ENCODE peak calls at places on chromosome X, in nine cellular contexts. T, S, Q, P, D, H, X, G and A are unnamed samples.

GRCh38 chrX:29043751-29044150 is 456.5 kb downstream of the IL1RAPL1 start:
- DNase-seq in T (no peak), S (no peak), Q (no peak), P (no peak), D (no peak), H (no peak), X (no peak), G (no peak), A (no peak)

GRCh38 chrX:101429934-101430333 is 21.9 kb downstream of the HNRNPH2 start:
- DNase-seq in T (no peak), S (no peak), Q (no peak), P (no peak), D (no peak), H (no peak), X (no peak), G (peak; percentile 61), A (no peak)

GRCh38 chrX:47643926-47644325 is 6.4 kb downstream of the ELK1 start:
- DNase-seq in T (no peak), S (no peak), Q (no peak), P (no peak), D (no peak), H (no peak), X (no peak), G (peak; percentile 41), A (no peak)

GRCh38 chrX:19127649-19128168 is 5.4 kb upstream of the ADGRG2 start:
- DNase-seq in T (no peak), S (no peak), Q (no peak), P (no peak), D (peak; percentile 18), H (peak; percentile 22), X (no peak), G (no peak), A (no peak)

GRCh38 chrX:12865359-12865758 is 1.5 kb upstream of the TLR7 start:
- DNase-seq in T (peak; percentile 6), S (no peak), Q (no peak), P (no peak), D (no peak), H (no peak), X (no peak), G (no peak), A (no peak)

GRCh38 chrX:40108959-40109287 is 11.2 kb upstream of the BCOR start:
- DNase-seq in T (peak; percentile 85), S (peak; percentile 60), Q (peak; percentile 89), P (peak; percentile 93), D (peak; percentile 74), H (peak; percentile 83), X (peak; percentile 79), G (peak; percentile 85), A (no peak)

GRCh38 chrX:96563663-96564062 is 121.0 kb upstream of the DIAPH2 start:
- DNase-seq in T (peak; percentile 4), S (no peak), Q (no peak), P (no peak), D (no peak), H (no peak), X (no peak), G (peak; percentile 70), A (no peak)

GRCh38 chrX:105653891-105654290 is 168.4 kb upstream of the NRK start:
- DNase-seq in T (no peak), S (no peak), Q (no peak), P (no peak), D (no peak), H (no peak), X (no peak), G (no peak), A (no peak)

GRCh38 chrX:1493877-1494510 is 41.3 kb upstream of the ASMTL start:
- DNase-seq in T (peak; percentile 21), S (no peak), Q (peak; percentile 50), P (no peak), D (no peak), H (peak; percentile 24), X (no peak), G (no peak), A (no peak)

GRCh38 chrX:68238568-68238967 is 194.7 kb downstream of the OPHN1 start:
- DNase-seq in T (no peak), S (no peak), Q (no peak), P (no peak), D (no peak), H (no peak), X (peak; percentile 13), G (peak; percentile 7), A (no peak)

GRCh38 chrX:68746988-68747387 is 81.8 kb upstream of the EFNB1 start:
- DNase-seq in T (no peak), S (no peak), Q (no peak), P (peak; percentile 21), D (no peak), H (no peak), X (no peak), G (no peak), A (no peak)

GRCh38 chrX:38669425-38669824 is 108.1 kb downstream of the TSPAN7 start:
- DNase-seq in T (no peak), S (peak; percentile 7), Q (no peak), P (no peak), D (no peak), H (no peak), X (no peak), G (no peak), A (no peak)

DNA sequence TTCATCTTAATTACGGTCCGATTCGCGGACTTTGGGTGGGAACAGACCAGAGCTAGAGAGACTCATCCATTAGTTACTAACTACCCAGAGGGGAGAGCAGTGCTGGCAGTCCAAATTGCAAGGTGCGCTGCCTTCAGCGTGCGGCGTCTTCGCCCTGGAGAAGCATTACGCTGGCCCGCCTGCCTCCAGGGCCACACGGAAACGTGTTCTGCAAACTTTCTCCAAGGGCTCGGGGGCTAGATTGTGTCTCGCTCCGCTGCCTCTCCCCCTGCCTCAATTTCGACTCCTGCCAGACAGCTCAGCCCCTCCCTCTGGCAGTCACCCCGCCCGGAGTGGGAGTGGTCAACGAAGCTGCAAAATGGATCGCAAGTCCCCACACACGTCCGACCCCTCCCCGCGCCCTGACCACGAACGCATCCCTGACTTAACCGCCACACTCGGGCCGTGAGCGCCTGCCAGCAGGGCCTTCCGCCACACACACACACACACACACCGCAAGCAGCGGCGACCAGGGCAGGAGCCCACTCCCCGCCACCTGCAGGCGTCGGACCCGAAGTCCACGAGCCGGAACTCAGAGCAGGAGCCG is 47.0 kb upstream of the NKAP start:
- DNase-seq in T (peak; percentile 26), S (no peak), Q (no peak), P (no peak), D (no peak), H (no peak), X (no peak), G (no peak), A (no peak)
- H3K27me3 ChIP-seq in T (no peaks in the 10 kb centered on the region), S (peaks cover 52% of the 10 kb centered on the region), Q (peaks cover 55% of the 10 kb centered on the region), P (peaks cover 38% of the 10 kb centered on the region), D (peaks cover 99% of the 10 kb centered on the region), H (peaks cover 26% of the 10 kb centered on the region), X (peaks cover 27% of the 10 kb centered on the region), G (peaks cover 28% of the 10 kb centered on the region), A (peaks cover 4% of the 10 kb centered on the region)

GRCh38 chrX:100407784-100408642 is 2.1 kb downstream of the PCDH19 start:
- DNase-seq in T (no peak), S (no peak), Q (no peak), P (no peak), D (no peak), H (no peak), X (no peak), G (no peak), A (no peak)

GRCh38 chrX:100408643-100409315 is 1.3 kb downstream of the PCDH19 start:
- DNase-seq in T (no peak), S (no peak), Q (no peak), P (no peak), D (no peak), H (no peak), X (no peak), G (no peak), A (no peak)

GRCh38 chrX:100407147-100407783 is 2.8 kb downstream of the PCDH19 start:
- DNase-seq in T (no peak), S (no peak), Q (no peak), P (no peak), D (no peak), H (no peak), X (no peak), G (no peak), A (no peak)

GRCh38 chrX:100409316-100410082 is 574 bp downstream of the PCDH19 start:
- DNase-seq in T (no peak), S (no peak), Q (no peak), P (no peak), D (no peak), H (no peak), X (no peak), G (no peak), A (no peak)

GRCh38 chrX:100404851-100405250 is 5.2 kb downstream of the PCDH19 start:
- DNase-seq in T (no peak), S (no peak), Q (no peak), P (no peak), D (no peak), H (no peak), X (no peak), G (no peak), A (no peak)
- H3K27me3 ChIP-seq in T (no peaks in the 10 kb centered on the region), S (peaks cover 35% of the 10 kb centered on the region), Q (peaks cover 16% of the 10 kb centered on the region), P (peaks cover 33% of the 10 kb centered on the region), D (peaks cover 81% of the 10 kb centered on the region), H (peaks cover 82% of the 10 kb centered on the region), X (no peaks in the 10 kb centered on the region), G (peaks cover 4% of the 10 kb centered on the region), A (peaks cover 3% of the 10 kb centered on the region)

DNA sequence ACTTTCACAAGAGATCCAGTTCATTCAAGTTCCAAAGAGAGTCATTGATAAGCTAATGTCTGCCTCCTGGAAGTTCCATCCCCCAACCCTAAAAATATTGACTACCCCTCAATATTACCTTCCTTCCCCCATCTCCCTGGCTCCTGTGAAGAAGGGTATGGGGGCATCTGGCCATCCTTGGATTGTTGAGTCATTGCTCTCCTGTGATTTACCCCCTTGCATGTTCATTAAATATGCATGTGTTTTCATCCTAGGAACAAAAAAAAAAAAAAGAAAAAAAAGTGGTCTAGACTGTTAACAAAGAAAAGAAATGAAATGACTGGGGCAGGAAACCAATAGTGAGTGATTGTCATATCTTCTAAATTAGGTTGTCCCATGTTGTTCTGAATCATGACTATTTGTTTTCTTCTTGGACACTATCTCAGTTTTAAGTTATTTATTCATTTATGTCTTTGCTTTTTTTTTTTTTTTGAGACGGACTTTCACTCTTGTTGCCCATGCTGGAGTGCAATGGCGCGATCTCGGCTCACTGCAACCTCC is 51.9 kb upstream of the HUWE1 start:
- DNase-seq in T (no peak), S (no peak), Q (no peak), P (no peak), D (no peak), H (no peak), X (no peak), G (no peak), A (no peak)
- H3K27me3 ChIP-seq in T (no peaks in the 10 kb centered on the region), S (no peaks in the 10 kb centered on the region), Q (no peaks in the 10 kb centered on the region), P (no peaks in the 10 kb centered on the region), D (peaks cover 23% of the 10 kb centered on the region), H (peaks cover 14% of the 10 kb centered on the region), X (no peaks in the 10 kb centered on the region), G (no peaks in the 10 kb centered on the region), A (peaks cover 2% of the 10 kb centered on the region)

DNA sequence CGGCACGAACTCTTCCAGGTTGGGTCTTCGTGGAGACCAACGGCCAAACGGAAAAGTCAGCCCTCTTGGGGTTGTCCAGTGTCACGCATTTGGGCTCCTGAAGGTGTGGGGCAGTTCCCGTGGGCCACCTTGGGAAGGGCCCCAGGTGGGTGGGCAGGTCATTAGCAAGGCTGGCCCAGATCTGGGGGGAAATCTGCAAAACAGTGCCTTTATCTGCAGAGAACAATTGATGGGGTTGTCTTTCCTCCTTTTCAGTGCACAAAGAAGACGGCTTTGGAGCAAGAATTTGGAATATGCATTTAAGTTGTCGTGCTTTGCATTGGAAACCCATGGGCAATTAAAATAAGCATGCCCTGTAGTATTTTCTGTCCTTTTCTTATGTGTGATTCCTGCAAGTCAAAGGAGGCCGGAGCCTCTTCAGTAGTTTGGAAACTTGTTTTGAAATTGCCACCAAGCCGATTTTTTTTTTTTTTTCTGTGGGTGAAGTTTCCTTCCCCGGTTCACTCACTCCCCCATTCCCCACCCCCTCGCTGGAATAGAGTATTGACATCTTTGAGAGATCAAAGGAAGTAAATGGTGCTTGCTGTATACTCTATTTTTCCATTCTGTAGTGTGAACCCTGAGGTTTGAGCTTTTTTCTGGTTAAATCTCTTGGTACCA is 9.8 kb downstream of the ZIC3 start:
- DNase-seq in T (no peak), S (no peak), Q (no peak), P (no peak), D (no peak), H (no peak), X (no peak), G (no peak), A (no peak)
- H3K27me3 ChIP-seq in T (no peaks in the 10 kb centered on the region), S (peaks cover 58% of the 10 kb centered on the region), Q (peaks cover 33% of the 10 kb centered on the region), P (peaks cover 17% of the 10 kb centered on the region), D (peaks cover 91% of the 10 kb centered on the region), H (peaks cover 70% of the 10 kb centered on the region), X (no peaks in the 10 kb centered on the region), G (no peaks in the 10 kb centered on the region), A (no peaks in the 10 kb centered on the region)